ENCODE peak calls at places on chromosomes 2 and 18, in eight cellular contexts. One of them, this sample, is unnamed.
A peak's percentile ranks its signal among the peaks of the same experiment; 100 is the strongest.

GRCh38 chr2:239904496-239904895 is 120.6 kb downstream of the NDUFA10 start:
- DNase-seq in AG04449: no peak
- DNase-seq in AG10803: no peak
- DNase-seq in GM12878: no peak
- DNase-seq in esophagus squamous epithelium: no peak
- DNase-seq in stomach: no peak
- DNase-seq in kidney epithelial cell: no peak
- DNase-seq in fibroblast of villous mesenchyme: no peak
- DNase-seq in this sample: no peak

GRCh38 chr2:108223573-108223972 is 16.2 kb upstream of the SULT1C3 start:
- DNase-seq in AG04449: no peak
- DNase-seq in AG10803: no peak
- DNase-seq in GM12878: no peak
- DNase-seq in esophagus squamous epithelium: no peak
- DNase-seq in stomach: no peak
- DNase-seq in kidney epithelial cell: no peak
- DNase-seq in fibroblast of villous mesenchyme: no peak
- DNase-seq in this sample: no peak

GRCh38 chr2:43218221-43218549 is 8.2 kb downstream of the ZFP36L2 start:
- DNase-seq in AG04449: no peak
- DNase-seq in AG10803: peak; percentile 50
- DNase-seq in GM12878: no peak
- DNase-seq in esophagus squamous epithelium: no peak
- DNase-seq in stomach: no peak
- DNase-seq in kidney epithelial cell: no peak
- DNase-seq in fibroblast of villous mesenchyme: peak; percentile 43
- DNase-seq in this sample: no peak

GRCh38 chr2:24456610-24457556 is 34.2 kb upstream of the NCOA1 start:
- DNase-seq in AG04449: no peak
- DNase-seq in AG10803: peak; percentile 70
- DNase-seq in GM12878: no peak
- DNase-seq in esophagus squamous epithelium: no peak
- DNase-seq in stomach: peak; percentile 30
- DNase-seq in kidney epithelial cell: peak; percentile 61
- DNase-seq in fibroblast of villous mesenchyme: peak; percentile 60
- DNase-seq in this sample: no peak

GRCh38 chr2:24273598-24273997 is 86.7 kb downstream of the ITSN2 start:
- DNase-seq in AG04449: no peak
- DNase-seq in AG10803: no peak
- DNase-seq in GM12878: no peak
- DNase-seq in esophagus squamous epithelium: no peak
- DNase-seq in stomach: no peak
- DNase-seq in kidney epithelial cell: no peak
- DNase-seq in fibroblast of villous mesenchyme: no peak
- DNase-seq in this sample: no peak

GRCh38 chr2:149169653-149170052 is 131.2 kb downstream of the LYPD6B start:
- DNase-seq in AG04449: no peak
- DNase-seq in AG10803: no peak
- DNase-seq in GM12878: no peak
- DNase-seq in esophagus squamous epithelium: no peak
- DNase-seq in stomach: peak; percentile 46
- DNase-seq in kidney epithelial cell: peak; percentile 79
- DNase-seq in fibroblast of villous mesenchyme: no peak
- DNase-seq in this sample: no peak

GRCh38 chr18:10242922-10243680 is 211.3 kb upstream of the APCDD1 start:
- DNase-seq in AG04449: no peak
- DNase-seq in AG10803: no peak
- DNase-seq in GM12878: no peak
- DNase-seq in esophagus squamous epithelium: no peak
- DNase-seq in stomach: no peak
- DNase-seq in kidney epithelial cell: no peak
- DNase-seq in fibroblast of villous mesenchyme: no peak
- DNase-seq in this sample: no peak

GRCh38 chr2:119011162-119011909 is 69.3 kb downstream of the MARCO start:
- DNase-seq in AG04449: no peak
- DNase-seq in AG10803: peak; percentile 22
- DNase-seq in GM12878: no peak
- DNase-seq in esophagus squamous epithelium: no peak
- DNase-seq in stomach: peak; percentile 49
- DNase-seq in kidney epithelial cell: no peak
- DNase-seq in fibroblast of villous mesenchyme: peak; percentile 29
- DNase-seq in this sample: no peak

GRCh38 chr2:225233234-225233633 is 166.3 kb upstream of the NYAP2 start:
- DNase-seq in AG04449: peak; percentile 10
- DNase-seq in AG10803: peak; percentile 11
- DNase-seq in GM12878: no peak
- DNase-seq in esophagus squamous epithelium: no peak
- DNase-seq in stomach: no peak
- DNase-seq in kidney epithelial cell: no peak
- DNase-seq in fibroblast of villous mesenchyme: no peak
- DNase-seq in this sample: no peak

GRCh38 chr2:4151521-4151920 is 448.1 kb downstream of the DCDC2C start:
- DNase-seq in AG04449: no peak
- DNase-seq in AG10803: no peak
- DNase-seq in GM12878: no peak
- DNase-seq in esophagus squamous epithelium: no peak
- DNase-seq in stomach: no peak
- DNase-seq in kidney epithelial cell: no peak
- DNase-seq in fibroblast of villous mesenchyme: no peak
- DNase-seq in this sample: no peak

GRCh38 chr2:111950241-111950640 is 51.8 kb downstream of the MERTK start:
- DNase-seq in AG04449: no peak
- DNase-seq in AG10803: peak; percentile 28
- DNase-seq in GM12878: no peak
- DNase-seq in esophagus squamous epithelium: no peak
- DNase-seq in stomach: no peak
- DNase-seq in kidney epithelial cell: no peak
- DNase-seq in fibroblast of villous mesenchyme: peak; percentile 10
- DNase-seq in this sample: no peak

GRCh38 chr2:76749858-76750257 is 772.3 kb downstream of the LRRTM4 start:
- DNase-seq in AG04449: no peak
- DNase-seq in AG10803: no peak
- DNase-seq in GM12878: no peak
- DNase-seq in esophagus squamous epithelium: no peak
- DNase-seq in stomach: no peak
- DNase-seq in kidney epithelial cell: no peak
- DNase-seq in fibroblast of villous mesenchyme: no peak
- DNase-seq in this sample: no peak

GRCh38 chr2:179825494-179825893 is 35.9 kb downstream of the ZNF385B start:
- DNase-seq in AG04449: no peak
- DNase-seq in AG10803: no peak
- DNase-seq in GM12878: no peak
- DNase-seq in esophagus squamous epithelium: no peak
- DNase-seq in stomach: no peak
- DNase-seq in kidney epithelial cell: no peak
- DNase-seq in fibroblast of villous mesenchyme: peak; percentile 5
- DNase-seq in this sample: no peak

GRCh38 chr2:25814681-25815080 is 63.6 kb downstream of the ASXL2 start:
- DNase-seq in AG04449: no peak
- DNase-seq in AG10803: peak; percentile 9
- DNase-seq in GM12878: no peak
- DNase-seq in esophagus squamous epithelium: no peak
- DNase-seq in stomach: no peak
- DNase-seq in kidney epithelial cell: no peak
- DNase-seq in fibroblast of villous mesenchyme: no peak
- DNase-seq in this sample: no peak

GRCh38 chr2:185179783-185180182 is 558.8 kb upstream of the FSIP2 start:
- DNase-seq in AG04449: no peak
- DNase-seq in AG10803: no peak
- DNase-seq in GM12878: no peak
- DNase-seq in esophagus squamous epithelium: no peak
- DNase-seq in stomach: no peak
- DNase-seq in kidney epithelial cell: no peak
- DNase-seq in fibroblast of villous mesenchyme: no peak
- DNase-seq in this sample: no peak

GRCh38 chr2:212484563-212485080 is 54.0 kb downstream of the ERBB4 start:
- DNase-seq in AG04449: no peak
- DNase-seq in AG10803: peak; percentile 29
- DNase-seq in GM12878: no peak
- DNase-seq in esophagus squamous epithelium: no peak
- DNase-seq in stomach: no peak
- DNase-seq in kidney epithelial cell: no peak
- DNase-seq in fibroblast of villous mesenchyme: no peak
- DNase-seq in this sample: no peak

GRCh38 chr2:120395221-120395620 is 49.3 kb downstream of the INHBB start:
- DNase-seq in AG04449: no peak
- DNase-seq in AG10803: no peak
- DNase-seq in GM12878: no peak
- DNase-seq in esophagus squamous epithelium: no peak
- DNase-seq in stomach: peak; percentile 13
- DNase-seq in kidney epithelial cell: no peak
- DNase-seq in fibroblast of villous mesenchyme: no peak
- DNase-seq in this sample: no peak

GRCh38 chr18:685438-685837 is 27.0 kb downstream of the ENOSF1 start:
- DNase-seq in AG04449: no peak
- DNase-seq in AG10803: no peak
- DNase-seq in GM12878: no peak
- DNase-seq in esophagus squamous epithelium: no peak
- DNase-seq in stomach: no peak
- DNase-seq in kidney epithelial cell: no peak
- DNase-seq in fibroblast of villous mesenchyme: no peak
- DNase-seq in this sample: no peak

GRCh38 chr2:27316655-27317412 is 6.1 kb downstream of the MPV17 start:
- DNase-seq in AG04449: no peak
- DNase-seq in AG10803: no peak
- DNase-seq in GM12878: no peak
- DNase-seq in esophagus squamous epithelium: no peak
- DNase-seq in stomach: no peak
- DNase-seq in kidney epithelial cell: no peak
- DNase-seq in fibroblast of villous mesenchyme: no peak
- DNase-seq in this sample: no peak

GRCh38 chr2:187500585-187501359 is 52.7 kb upstream of the CALCRL start:
- DNase-seq in AG04449: no peak
- DNase-seq in AG10803: peak; percentile 44
- DNase-seq in GM12878: no peak
- DNase-seq in esophagus squamous epithelium: no peak
- DNase-seq in stomach: no peak
- DNase-seq in kidney epithelial cell: no peak
- DNase-seq in fibroblast of villous mesenchyme: peak; percentile 60
- DNase-seq in this sample: no peak

GRCh38 chr18:2515908-2516625 is 55.2 kb downstream of the METTL4 start:
- DNase-seq in AG04449: peak; percentile 82
- DNase-seq in AG10803: peak; percentile 90
- DNase-seq in GM12878: no peak
- DNase-seq in esophagus squamous epithelium: no peak
- DNase-seq in stomach: no peak
- DNase-seq in kidney epithelial cell: peak; percentile 86
- DNase-seq in fibroblast of villous mesenchyme: peak; percentile 91
- DNase-seq in this sample: no peak

GRCh38 chr2:120877409-120877808 is 141.7 kb downstream of the GLI2 start:
- DNase-seq in AG04449: no peak
- DNase-seq in AG10803: no peak
- DNase-seq in GM12878: no peak
- DNase-seq in esophagus squamous epithelium: no peak
- DNase-seq in stomach: no peak
- DNase-seq in kidney epithelial cell: no peak
- DNase-seq in fibroblast of villous mesenchyme: no peak
- DNase-seq in this sample: no peak

GRCh38 chr2:172783091-172783898 is 47.6 kb downstream of the RAPGEF4 start:
- DNase-seq in AG04449: peak; percentile 92
- DNase-seq in AG10803: peak; percentile 96
- DNase-seq in GM12878: no peak
- DNase-seq in esophagus squamous epithelium: no peak
- DNase-seq in stomach: no peak
- DNase-seq in kidney epithelial cell: peak; percentile 86
- DNase-seq in fibroblast of villous mesenchyme: peak; percentile 88
- DNase-seq in this sample: no peak

GRCh38 chr18:13558132-13558531 is 168.2 kb downstream of the FAM210A start:
- DNase-seq in AG04449: no peak
- DNase-seq in AG10803: peak; percentile 49
- DNase-seq in GM12878: no peak
- DNase-seq in esophagus squamous epithelium: no peak
- DNase-seq in stomach: no peak
- DNase-seq in kidney epithelial cell: no peak
- DNase-seq in fibroblast of villous mesenchyme: peak; percentile 44
- DNase-seq in this sample: no peak

GRCh38 chr2:216692636-216693413 is 2.5 kb downstream of the IGFBP5 start:
- DNase-seq in AG04449: no peak
- DNase-seq in AG10803: peak; percentile 45
- DNase-seq in GM12878: no peak
- DNase-seq in esophagus squamous epithelium: no peak
- DNase-seq in stomach: peak; percentile 81
- DNase-seq in kidney epithelial cell: no peak
- DNase-seq in fibroblast of villous mesenchyme: peak; percentile 77
- DNase-seq in this sample: no peak

GRCh38 chr2:241344925-241345651 is 11.0 kb upstream of the FARP2 start:
- DNase-seq in AG04449: no peak
- DNase-seq in AG10803: peak; percentile 58
- DNase-seq in GM12878: no peak
- DNase-seq in esophagus squamous epithelium: no peak
- DNase-seq in stomach: no peak
- DNase-seq in kidney epithelial cell: no peak
- DNase-seq in fibroblast of villous mesenchyme: peak; percentile 62
- DNase-seq in this sample: no peak

GRCh38 chr18:27942706-27943105 is 234.2 kb downstream of the CDH2 start:
- DNase-seq in AG04449: no peak
- DNase-seq in AG10803: no peak
- DNase-seq in GM12878: no peak
- DNase-seq in esophagus squamous epithelium: no peak
- DNase-seq in stomach: no peak
- DNase-seq in kidney epithelial cell: no peak
- DNase-seq in fibroblast of villous mesenchyme: no peak
- DNase-seq in this sample: no peak

GRCh38 chr2:231223001-231223375 is 24.6 kb downstream of the ARMC9 start:
- DNase-seq in AG04449: no peak
- DNase-seq in AG10803: no peak
- DNase-seq in GM12878: no peak
- DNase-seq in esophagus squamous epithelium: no peak
- DNase-seq in stomach: no peak
- DNase-seq in kidney epithelial cell: no peak
- DNase-seq in fibroblast of villous mesenchyme: no peak
- DNase-seq in this sample: no peak
- H3K4me3 ChIP-seq in AG04449: no peak overlapping the region
- H3K4me3 ChIP-seq in AG10803: no peak overlapping the region
- H3K4me3 ChIP-seq in GM12878: no peak overlapping the region
- H3K4me3 ChIP-seq in esophagus squamous epithelium: peak overlapping the region; percentile 15
- H3K4me3 ChIP-seq in stomach: no peak overlapping the region
- H3K4me3 ChIP-seq in kidney epithelial cell: no peak overlapping the region
- H3K4me3 ChIP-seq in fibroblast of villous mesenchyme: no peak overlapping the region
- H3K4me3 ChIP-seq in this sample: no peak overlapping the region

GRCh38 chr2:98911126-98911375 is 25.0 kb downstream of the CRACDL start:
- DNase-seq in AG04449: no peak
- DNase-seq in AG10803: no peak
- DNase-seq in GM12878: no peak
- DNase-seq in esophagus squamous epithelium: no peak
- DNase-seq in stomach: no peak
- DNase-seq in kidney epithelial cell: no peak
- DNase-seq in fibroblast of villous mesenchyme: no peak
- DNase-seq in this sample: no peak
- H3K4me3 ChIP-seq in AG04449: no peak overlapping the region
- H3K4me3 ChIP-seq in AG10803: no peak overlapping the region
- H3K4me3 ChIP-seq in GM12878: no peak overlapping the region
- H3K4me3 ChIP-seq in esophagus squamous epithelium: no peak overlapping the region
- H3K4me3 ChIP-seq in stomach: no peak overlapping the region
- H3K4me3 ChIP-seq in kidney epithelial cell: no peak overlapping the region
- H3K4me3 ChIP-seq in fibroblast of villous mesenchyme: no peak overlapping the region
- H3K4me3 ChIP-seq in this sample: no peak overlapping the region

GRCh38 chr2:53785378-53785777 is 1.4 kb downstream of the ASB3 start:
- DNase-seq in AG04449: no peak
- DNase-seq in AG10803: no peak
- DNase-seq in GM12878: no peak
- DNase-seq in esophagus squamous epithelium: no peak
- DNase-seq in stomach: no peak
- DNase-seq in kidney epithelial cell: no peak
- DNase-seq in fibroblast of villous mesenchyme: no peak
- DNase-seq in this sample: no peak
- H3K4me3 ChIP-seq in AG04449: peak overlapping the region; percentile 57
- H3K4me3 ChIP-seq in AG10803: peak overlapping the region; percentile 96
- H3K4me3 ChIP-seq in GM12878: peak overlapping the region; percentile 97
- H3K4me3 ChIP-seq in esophagus squamous epithelium: peak overlapping the region; percentile 81
- H3K4me3 ChIP-seq in stomach: peak overlapping the region; percentile 85
- H3K4me3 ChIP-seq in kidney epithelial cell: peak overlapping the region; percentile 71
- H3K4me3 ChIP-seq in fibroblast of villous mesenchyme: peak overlapping the region; percentile 99
- H3K4me3 ChIP-seq in this sample: peak overlapping the region; percentile 91

GRCh38 chr2:226797289-226797988 is 2.2 kb downstream of the IRS1 start:
- DNase-seq in AG04449: no peak
- DNase-seq in AG10803: peak; percentile 67
- DNase-seq in GM12878: no peak
- DNase-seq in esophagus squamous epithelium: no peak
- DNase-seq in stomach: peak; percentile 28
- DNase-seq in kidney epithelial cell: no peak
- DNase-seq in fibroblast of villous mesenchyme: peak; percentile 67
- DNase-seq in this sample: no peak
- H3K4me3 ChIP-seq in AG04449: peak overlapping the region; percentile 83
- H3K4me3 ChIP-seq in AG10803: peak overlapping the region; percentile 86
- H3K4me3 ChIP-seq in GM12878: no peak overlapping the region
- H3K4me3 ChIP-seq in esophagus squamous epithelium: peak overlapping the region; percentile 70
- H3K4me3 ChIP-seq in stomach: peak overlapping the region; percentile 78
- H3K4me3 ChIP-seq in kidney epithelial cell: no peak overlapping the region
- H3K4me3 ChIP-seq in fibroblast of villous mesenchyme: peak overlapping the region; percentile 70
- H3K4me3 ChIP-seq in this sample: no peak overlapping the region